ENCODE peak calls at places on chromosomes 3 and 15, in seven cellular contexts. X, B, E, P, C, Y and L are unnamed samples.

GRCh38 chr15:33150516-33150915 is 44.0 kb downstream of the FMN1 start:
- DNase-seq in E (no peak), P (no peak), C (no peak), Y (no peak), B (no peak), X (no peak), L (no peak)

GRCh38 chr15:94677202-94677790 is 445.9 kb downstream of the MCTP2 start:
- DNase-seq in Y (no peak), B (no peak), E (no peak), C (no peak), X (no peak), P (no peak), L (no peak)

GRCh38 chr3:127044996-127045395 is 62.1 kb downstream of the PLXNA1 start:
- DNase-seq in X (no peak), P (peak), B (peak), C (no peak), E (no peak), Y (peak), L (no peak)

GRCh38 chr15:62068787-62069170 is 2.0 kb downstream of the C2CD4A start:
- DNase-seq in B (no peak), E (no peak), Y (no peak), X (no peak), P (no peak), C (no peak), L (no peak)

GRCh38 chr3:119304201-119304713 is 10.1 kb downstream of the ARHGAP31 start:
- DNase-seq in E (peak), C (no peak), X (no peak), B (peak), Y (peak), P (peak), L (no peak)

GRCh38 chr15:42457445-42458442 is 33.2 kb downstream of the ZNF106 start:
- DNase-seq in C (peak), E (peak), P (no peak), X (no peak), Y (no peak), B (peak), L (no peak)

GRCh38 chr15:64686130-64686735 is 89.2 kb downstream of the RBPMS2 start:
- DNase-seq in C (no peak), E (peak), X (peak), B (peak), P (peak), Y (peak), L (peak)

GRCh38 chr3:43913036-43913435 is 222.3 kb downstream of the ABHD5 start:
- DNase-seq in X (no peak), E (no peak), Y (no peak), P (no peak), B (no peak), C (no peak), L (no peak)

GRCh38 chr3:59046839-59047238 is 3.0 kb downstream of the CFAP20DC start:
- DNase-seq in Y (no peak), E (no peak), C (no peak), X (no peak), P (no peak), B (no peak), L (no peak)

GRCh38 chr15:72229076-72229946 is 1.7 kb downstream of the PKM start:
- DNase-seq in B (peak), P (no peak), E (peak), C (no peak), X (peak), Y (peak), L (peak)

GRCh38 chr3:110341047-110341446 is 730.6 kb upstream of the NECTIN3 start:
- DNase-seq in X (no peak), B (peak), P (no peak), C (no peak), Y (no peak), E (no peak), L (no peak)

GRCh38 chr15:64634020-64634419 is 141.4 kb downstream of the RBPMS2 start:
- DNase-seq in C (no peak), P (no peak), E (no peak), B (no peak), Y (no peak), X (peak), L (peak)

GRCh38 chr15:74141591-74141990 is 11.2 kb downstream of the ISLR2 start:
- DNase-seq in P (no peak), X (no peak), C (no peak), E (no peak), B (no peak), Y (no peak), L (no peak)

GRCh38 chr3:117622130-117622841 is 912.7 kb downstream of the TUSC7 start:
- DNase-seq in B (peak), E (peak), P (peak), Y (no peak), C (no peak), X (no peak), L (no peak)

GRCh38 chr15:100707229-100707628 is 104.8 kb downstream of the ASB7 start:
- DNase-seq in B (no peak), P (no peak), E (no peak), C (no peak), X (no peak), Y (no peak), L (no peak)

GRCh38 chr3:74106882-74107281 is 482.1 kb upstream of the PDZRN3 start:
- DNase-seq in C (no peak), B (no peak), Y (no peak), P (no peak), X (no peak), E (no peak), L (no peak)

GRCh38 chr15:101187820-101188516 is 63.9 kb downstream of the CHSY1 start:
- DNase-seq in X (no peak), E (peak), P (no peak), B (peak), Y (no peak), C (no peak), L (no peak)

GRCh38 chr3:59607628-59608027 is 557.8 kb upstream of the CFAP20DC start:
- DNase-seq in X (no peak), B (no peak), E (no peak), C (no peak), Y (no peak), P (peak), L (no peak)

GRCh38 chr3:117537949-117538348 is 828.4 kb downstream of the TUSC7 start:
- DNase-seq in X (no peak), C (no peak), E (no peak), Y (no peak), B (no peak), P (no peak), L (no peak)

GRCh38 chr3:98612996-98613517 is 19.6 kb upstream of the CPOX start:
- DNase-seq in X (no peak), Y (no peak), P (no peak), C (peak), E (no peak), B (no peak), L (no peak)

GRCh38 chr3:174251696-174252095 is 607.4 kb upstream of the NAALADL2 start:
- DNase-seq in Y (no peak), E (no peak), X (no peak), P (no peak), B (no peak), C (no peak), L (no peak)